ENCODE peak calls at places on chromosome 21, in four cellular contexts. One of them, this sample, is unnamed.

GRCh38 chr21:38769253-38769780 is 36.4 kb upstream of the ETS2 start:
- DNase-seq in GM12878: no peak
- DNase-seq in HepG2: no peak
- DNase-seq in K562: no peak
- DNase-seq in this sample: no peak

GRCh38 chr21:29080454-29080930 is 7.0 kb upstream of the CCT8 start:
- DNase-seq in GM12878: no peak
- DNase-seq in HepG2: no peak
- DNase-seq in K562: no peak
- DNase-seq in this sample: no peak

GRCh38 chr21:16071082-16071481 is 341.3 kb downstream of the USP25 start:
- DNase-seq in GM12878: no peak
- DNase-seq in HepG2: no peak
- DNase-seq in K562: no peak
- DNase-seq in this sample: no peak

GRCh38 chr21:17051054-17051453 is 461.8 kb upstream of the CXADR start:
- DNase-seq in GM12878: no peak
- DNase-seq in HepG2: no peak
- DNase-seq in K562: no peak
- DNase-seq in this sample: no peak

GRCh38 chr21:46635324-46636180 is at the start of gene PRMT2:
- DNase-seq in GM12878: peak; percentile 86
- DNase-seq in HepG2: peak; percentile 93
- DNase-seq in K562: peak; percentile 100
- DNase-seq in this sample: peak; percentile 97

GRCh38 chr21:17387030-17387617 is 125.7 kb upstream of the CXADR start:
- DNase-seq in GM12878: peak; percentile 1
- DNase-seq in HepG2: peak; percentile 75
- DNase-seq in K562: peak; percentile 41
- DNase-seq in this sample: peak; percentile 14

GRCh38 chr21:31316488-31317169 is 27.4 kb downstream of the TIAM1 start:
- DNase-seq in GM12878: no peak
- DNase-seq in HepG2: no peak
- DNase-seq in K562: no peak
- DNase-seq in this sample: no peak

GRCh38 chr21:25507522-25507921 is 99.8 kb downstream of the MRPL39 start:
- DNase-seq in GM12878: no peak
- DNase-seq in HepG2: no peak
- DNase-seq in K562: no peak
- DNase-seq in this sample: no peak

GRCh38 chr21:39681845-39682244 is 63.1 kb upstream of the IGSF5 start:
- DNase-seq in GM12878: no peak
- DNase-seq in HepG2: no peak
- DNase-seq in K562: no peak
- DNase-seq in this sample: no peak

DNA sequence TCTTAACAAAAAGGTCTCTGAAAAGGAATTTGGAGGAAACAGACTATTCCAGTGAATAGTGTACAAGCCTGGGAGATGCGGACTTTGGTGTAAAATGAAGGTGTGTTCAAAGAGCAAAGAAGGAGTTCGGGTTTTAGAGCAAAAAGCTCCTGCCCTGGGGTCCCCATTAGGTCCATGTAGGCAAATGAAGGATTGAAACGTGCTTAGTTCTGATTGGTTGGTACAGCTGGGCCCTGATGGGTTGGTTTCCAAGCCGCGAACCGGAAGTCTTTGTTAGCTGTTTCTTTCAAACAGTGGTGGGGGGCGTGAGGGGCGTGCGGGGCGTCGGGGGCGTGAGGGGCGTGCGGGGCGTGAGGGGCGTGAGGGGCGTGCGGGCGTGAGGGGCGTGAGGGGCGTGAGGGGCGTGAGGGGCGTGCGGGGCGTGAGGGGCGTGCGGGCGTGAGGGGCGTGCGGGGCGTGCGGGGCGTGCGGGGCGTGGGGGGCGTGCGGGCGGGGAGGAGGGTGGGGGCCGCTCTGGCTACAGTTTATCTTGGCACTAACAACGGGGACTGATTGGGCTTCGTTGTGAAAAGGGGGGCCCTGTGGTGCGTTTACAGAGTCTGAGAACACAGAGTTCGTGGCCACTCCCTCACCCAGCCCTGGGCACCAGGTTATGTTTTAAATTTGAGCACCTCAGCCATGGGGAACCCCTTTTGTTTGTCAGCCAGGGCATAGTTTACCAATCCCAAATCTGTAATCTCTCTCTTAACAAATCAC is 29.4 kb downstream of the LRRC3 start:
- DNase-seq in GM12878: no peak
- DNase-seq in HepG2: peak; percentile 48
- DNase-seq in K562: no peak
- DNase-seq in this sample: no peak
- TF ChIP-seq NR2C2 in GM12878: no peak
- TF ChIP-seq NR2C2 in HepG2: no peak
- TF ChIP-seq NR2C2 in K562: no peak
- TF ChIP-seq NR2C2 in this sample: no peak

GRCh38 chr21:35853321-35853922 is 206.9 kb downstream of the SETD4 start:
- DNase-seq in GM12878: no peak
- DNase-seq in HepG2: no peak
- DNase-seq in K562: no peak
- DNase-seq in this sample: no peak
- TF ChIP-seq NR2C2 in GM12878: no peak
- TF ChIP-seq NR2C2 in HepG2: no peak
- TF ChIP-seq NR2C2 in K562: no peak
- TF ChIP-seq NR2C2 in this sample: no peak

DNA sequence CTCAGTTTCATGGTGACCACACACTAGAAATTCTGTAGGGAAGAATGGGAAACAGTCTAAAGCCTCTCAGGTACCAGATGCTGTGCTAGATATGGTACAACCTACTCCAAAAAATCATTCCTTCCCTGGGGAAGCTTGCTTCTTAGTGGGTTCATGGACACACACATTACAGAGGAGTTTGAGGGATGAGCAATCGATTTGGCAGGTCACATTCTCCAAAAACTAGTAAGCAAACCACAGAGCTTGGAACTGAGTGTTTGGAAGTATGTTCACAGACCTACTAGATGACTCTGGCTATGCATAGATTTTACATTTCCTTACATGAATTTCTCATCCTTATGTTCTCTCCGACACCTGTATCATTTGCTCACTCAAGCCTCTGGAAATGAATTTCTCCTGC is 10.8 kb downstream of the EVA1C start:
- DNase-seq in GM12878: no peak
- DNase-seq in HepG2: no peak
- DNase-seq in K562: no peak
- DNase-seq in this sample: no peak
- TF ChIP-seq NR2C2 in GM12878: no peak
- TF ChIP-seq NR2C2 in HepG2: no peak
- TF ChIP-seq NR2C2 in K562: no peak
- TF ChIP-seq NR2C2 in this sample: no peak

DNA sequence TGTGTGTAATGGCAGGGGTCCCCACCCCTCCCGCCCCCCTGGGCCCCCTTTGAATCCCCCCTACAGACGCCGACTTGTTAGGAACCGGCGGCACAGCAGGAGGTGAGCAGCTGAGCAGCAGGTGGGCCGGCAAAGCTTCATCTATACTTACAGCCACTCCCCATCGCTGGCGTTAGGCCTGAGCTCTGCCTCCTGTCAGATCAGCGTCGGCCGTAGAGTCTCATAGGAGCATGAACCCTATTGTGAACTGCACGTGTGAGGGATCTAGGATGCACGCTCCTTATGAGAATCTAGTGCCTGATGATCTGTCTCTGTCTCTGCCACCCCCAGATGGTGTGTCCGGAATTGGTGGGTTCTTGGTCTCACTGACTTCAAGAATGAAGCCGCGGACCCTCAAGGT is 14.9 kb upstream of the VPS26C start:
- DNase-seq in GM12878: no peak
- DNase-seq in HepG2: no peak
- DNase-seq in K562: no peak
- DNase-seq in this sample: peak; percentile 37
- TF ChIP-seq NR2C2 in GM12878: no peak
- TF ChIP-seq NR2C2 in HepG2: no peak
- TF ChIP-seq NR2C2 in K562: no peak
- TF ChIP-seq NR2C2 in this sample: no peak

GRCh38 chr21:45330075-45330781 is 42.5 kb upstream of the POFUT2 start:
- DNase-seq in GM12878: no peak
- DNase-seq in HepG2: peak; percentile 89
- DNase-seq in K562: no peak
- DNase-seq in this sample: no peak
- TF ChIP-seq NR2C2 in GM12878: no peak
- TF ChIP-seq NR2C2 in HepG2: peak; percentile 50
- TF ChIP-seq NR2C2 in K562: no peak
- TF ChIP-seq NR2C2 in this sample: no peak

GRCh38 chr21:42456457-42456856 is 39.6 kb downstream of the RSPH1 start:
- DNase-seq in GM12878: no peak
- DNase-seq in HepG2: no peak
- DNase-seq in K562: no peak
- DNase-seq in this sample: no peak
- TF ChIP-seq NR2C2 in GM12878: no peak
- TF ChIP-seq NR2C2 in HepG2: no peak
- TF ChIP-seq NR2C2 in K562: no peak
- TF ChIP-seq NR2C2 in this sample: no peak

GRCh38 chr21:27126140-27126539 is 159.3 kb upstream of the ADAMTS5 start:
- DNase-seq in GM12878: no peak
- DNase-seq in HepG2: no peak
- DNase-seq in K562: no peak
- DNase-seq in this sample: no peak

GRCh38 chr21:27132270-27132669 is 165.4 kb upstream of the ADAMTS5 start:
- DNase-seq in GM12878: no peak
- DNase-seq in HepG2: no peak
- DNase-seq in K562: no peak
- DNase-seq in this sample: no peak

GRCh38 chr21:27130152-27130551 is 163.3 kb upstream of the ADAMTS5 start:
- DNase-seq in GM12878: no peak
- DNase-seq in HepG2: no peak
- DNase-seq in K562: no peak
- DNase-seq in this sample: no peak

GRCh38 chr21:27129694-27130093 is 162.8 kb upstream of the ADAMTS5 start:
- DNase-seq in GM12878: no peak
- DNase-seq in HepG2: no peak
- DNase-seq in K562: no peak
- DNase-seq in this sample: no peak

GRCh38 chr21:27129215-27129614 is 162.3 kb upstream of the ADAMTS5 start:
- DNase-seq in GM12878: no peak
- DNase-seq in HepG2: no peak
- DNase-seq in K562: no peak
- DNase-seq in this sample: no peak
- TF ChIP-seq NR2C2 in GM12878: no peak
- TF ChIP-seq NR2C2 in HepG2: no peak
- TF ChIP-seq NR2C2 in K562: no peak
- TF ChIP-seq NR2C2 in this sample: no peak